ENCODE peak calls at places on chromosome 14, in four cellular contexts. One of them, this sample, is unnamed.

GRCh38 chr14:33555710-33556350 is 395.0 kb downstream of the EGLN3 start:
- DNase-seq in IMR-90: no peak
- DNase-seq in mesendoderm: no peak
- DNase-seq in H1: no peak
- DNase-seq in this sample: no peak

GRCh38 chr14:87133073-87133815 is 859.7 kb downstream of the GALC start:
- DNase-seq in IMR-90: peak; percentile 94
- DNase-seq in mesendoderm: peak; percentile 22
- DNase-seq in H1: no peak
- DNase-seq in this sample: no peak

GRCh38 chr14:82999802-83000201 is 1466.1 kb upstream of the SEL1L start:
- DNase-seq in IMR-90: peak; percentile 22
- DNase-seq in mesendoderm: peak; percentile 42
- DNase-seq in H1: no peak
- DNase-seq in this sample: peak; percentile 26

GRCh38 chr14:73491256-73491976 is 683 bp downstream of the RIOX1 start:
- DNase-seq in mesendoderm: peak; percentile 61
- DNase-seq in H1: peak; percentile 72
- DNase-seq in IMR-90: peak; percentile 64
- DNase-seq in this sample: peak; percentile 62

GRCh38 chr14:26138764-26139445 is 458.9 kb downstream of the NOVA1 start:
- DNase-seq in mesendoderm: no peak
- DNase-seq in H1: no peak
- DNase-seq in IMR-90: no peak
- DNase-seq in this sample: no peak

GRCh38 chr14:64507376-64508156 is 3.0 kb downstream of the ZBTB1 start:
- DNase-seq in mesendoderm: peak; percentile 32
- DNase-seq in H1: no peak
- DNase-seq in IMR-90: peak; percentile 58
- DNase-seq in this sample: no peak

GRCh38 chr14:72722201-72722785 is 171.6 kb downstream of the DPF3 start:
- DNase-seq in H1: no peak
- DNase-seq in IMR-90: no peak
- DNase-seq in mesendoderm: no peak
- DNase-seq in this sample: no peak

GRCh38 chr14:96217381-96217913 is 12.8 kb downstream of the BDKRB2 start:
- DNase-seq in H1: no peak
- DNase-seq in mesendoderm: no peak
- DNase-seq in IMR-90: no peak
- DNase-seq in this sample: no peak

GRCh38 chr14:22554706-22555572 is 34.1 kb downstream of the DAD1 start:
- DNase-seq in mesendoderm: no peak
- DNase-seq in H1: no peak
- DNase-seq in IMR-90: no peak
- DNase-seq in this sample: no peak

GRCh38 chr14:20799444-20799843 is 3.2 kb downstream of the RNASE1 start:
- DNase-seq in mesendoderm: no peak
- DNase-seq in IMR-90: no peak
- DNase-seq in H1: no peak
- DNase-seq in this sample: no peak

GRCh38 chr14:97177016-97177415 is 379.8 kb downstream of the VRK1 start:
- DNase-seq in mesendoderm: peak; percentile 54
- DNase-seq in IMR-90: no peak
- DNase-seq in H1: no peak
- DNase-seq in this sample: peak; percentile 44

GRCh38 chr14:32039401-32039800 is 37.7 kb upstream of the ARHGAP5 start:
- DNase-seq in IMR-90: no peak
- DNase-seq in mesendoderm: no peak
- DNase-seq in H1: no peak
- DNase-seq in this sample: no peak

GRCh38 chr14:69901113-69901951 is 22.1 kb downstream of the SMOC1 start:
- DNase-seq in H1: peak; percentile 0
- DNase-seq in mesendoderm: no peak
- DNase-seq in IMR-90: peak; percentile 52
- DNase-seq in this sample: no peak

GRCh38 chr14:103501921-103502669 is 20.5 kb downstream of the CKB start:
- DNase-seq in IMR-90: no peak
- DNase-seq in mesendoderm: no peak
- DNase-seq in H1: no peak
- DNase-seq in this sample: no peak

GRCh38 chr14:31937730-31938346 is 139.3 kb upstream of the ARHGAP5 start:
- DNase-seq in H1: no peak
- DNase-seq in mesendoderm: peak; percentile 92
- DNase-seq in IMR-90: peak; percentile 86
- DNase-seq in this sample: no peak

GRCh38 chr14:78202976-78203375 is 32.8 kb downstream of the NRXN3 start:
- DNase-seq in H1: no peak
- DNase-seq in mesendoderm: peak; percentile 7
- DNase-seq in IMR-90: no peak
- DNase-seq in this sample: no peak

GRCh38 chr14:92647499-92648279 is 100.7 kb downstream of the LGMN start:
- DNase-seq in mesendoderm: no peak
- DNase-seq in H1: no peak
- DNase-seq in IMR-90: peak; percentile 59
- DNase-seq in this sample: no peak

GRCh38 chr14:71089974-71090373 is 182.7 kb downstream of the PCNX1 start:
- DNase-seq in H1: no peak
- DNase-seq in IMR-90: peak; percentile 49
- DNase-seq in mesendoderm: no peak
- DNase-seq in this sample: no peak

GRCh38 chr14:63877594-63877993 is 24.8 kb downstream of the SYNE2 start:
- DNase-seq in mesendoderm: no peak
- DNase-seq in IMR-90: no peak
- DNase-seq in H1: no peak
- DNase-seq in this sample: no peak

GRCh38 chr14:92625213-92625612 is 111.6 kb downstream of the RIN3 start:
- DNase-seq in IMR-90: peak; percentile 96
- DNase-seq in mesendoderm: no peak
- DNase-seq in H1: no peak
- DNase-seq in this sample: no peak

GRCh38 chr14:84237881-84238280 is 1292.1 kb upstream of the FLRT2 start:
- DNase-seq in H1: no peak
- DNase-seq in mesendoderm: no peak
- DNase-seq in IMR-90: peak; percentile 7
- DNase-seq in this sample: no peak

GRCh38 chr14:71716371-71716770 is 215.9 kb upstream of the RGS6 start:
- DNase-seq in H1: no peak
- DNase-seq in mesendoderm: peak; percentile 29
- DNase-seq in IMR-90: peak; percentile 87
- DNase-seq in this sample: no peak

GRCh38 chr14:26370118-26370517 is 227.7 kb downstream of the NOVA1 start:
- DNase-seq in IMR-90: peak; percentile 4
- DNase-seq in mesendoderm: no peak
- DNase-seq in H1: no peak
- DNase-seq in this sample: no peak

GRCh38 chr14:50333010-50333409 is 20.9 kb downstream of the DMAC2L start:
- DNase-seq in mesendoderm: peak; percentile 74
- DNase-seq in H1: no peak
- DNase-seq in IMR-90: peak; percentile 86
- DNase-seq in this sample: no peak

GRCh38 chr14:93688239-93688666 is 100.0 kb downstream of the PRIMA1 start:
- DNase-seq in H1: peak; percentile 66
- DNase-seq in mesendoderm: peak; percentile 96
- DNase-seq in IMR-90: no peak
- DNase-seq in this sample: peak; percentile 84

GRCh38 chr14:91175296-91175695 is 61.4 kb downstream of the DGLUCY start:
- DNase-seq in H1: no peak
- DNase-seq in IMR-90: no peak
- DNase-seq in mesendoderm: no peak
- DNase-seq in this sample: no peak

GRCh38 chr14:81981311-81981675 is 447.6 kb upstream of the SEL1L start:
- DNase-seq in IMR-90: no peak
- DNase-seq in mesendoderm: no peak
- DNase-seq in H1: no peak
- DNase-seq in this sample: no peak

GRCh38 chr14:22252591-22253178 is 336.3 kb downstream of the DAD1 start:
- DNase-seq in IMR-90: peak; percentile 14
- DNase-seq in H1: no peak
- DNase-seq in mesendoderm: no peak
- DNase-seq in this sample: no peak

GRCh38 chr14:99273724-99274345 is 1.8 kb upstream of the BCL11B start:
- DNase-seq in IMR-90: no peak
- DNase-seq in mesendoderm: peak; percentile 73
- DNase-seq in H1: peak; percentile 73
- DNase-seq in this sample: no peak

GRCh38 chr14:26867171-26867757 is 269.4 kb upstream of the NOVA1 start:
- DNase-seq in H1: no peak
- DNase-seq in IMR-90: no peak
- DNase-seq in mesendoderm: peak; percentile 54
- DNase-seq in this sample: no peak

GRCh38 chr14:33019346-33019745 is 80.7 kb downstream of the NPAS3 start:
- DNase-seq in mesendoderm: no peak
- DNase-seq in H1: no peak
- DNase-seq in IMR-90: no peak
- DNase-seq in this sample: no peak

GRCh38 chr14:35154016-35154415 is 31.7 kb downstream of the PRORP start:
- DNase-seq in mesendoderm: no peak
- DNase-seq in IMR-90: no peak
- DNase-seq in H1: no peak
- DNase-seq in this sample: no peak

GRCh38 chr14:36671149-36671548 is 9.5 kb downstream of the PAX9 start:
- DNase-seq in H1: no peak
- DNase-seq in mesendoderm: no peak
- DNase-seq in IMR-90: no peak
- DNase-seq in this sample: no peak

GRCh38 chr14:31690056-31690455 is 128.9 kb downstream of the NUBPL start:
- DNase-seq in H1: no peak
- DNase-seq in mesendoderm: no peak
- DNase-seq in IMR-90: no peak
- DNase-seq in this sample: no peak

GRCh38 chr14:87966816-87967215 is 26.2 kb downstream of the GALC start:
- DNase-seq in IMR-90: peak; percentile 38
- DNase-seq in H1: no peak
- DNase-seq in mesendoderm: no peak
- DNase-seq in this sample: no peak

DNA sequence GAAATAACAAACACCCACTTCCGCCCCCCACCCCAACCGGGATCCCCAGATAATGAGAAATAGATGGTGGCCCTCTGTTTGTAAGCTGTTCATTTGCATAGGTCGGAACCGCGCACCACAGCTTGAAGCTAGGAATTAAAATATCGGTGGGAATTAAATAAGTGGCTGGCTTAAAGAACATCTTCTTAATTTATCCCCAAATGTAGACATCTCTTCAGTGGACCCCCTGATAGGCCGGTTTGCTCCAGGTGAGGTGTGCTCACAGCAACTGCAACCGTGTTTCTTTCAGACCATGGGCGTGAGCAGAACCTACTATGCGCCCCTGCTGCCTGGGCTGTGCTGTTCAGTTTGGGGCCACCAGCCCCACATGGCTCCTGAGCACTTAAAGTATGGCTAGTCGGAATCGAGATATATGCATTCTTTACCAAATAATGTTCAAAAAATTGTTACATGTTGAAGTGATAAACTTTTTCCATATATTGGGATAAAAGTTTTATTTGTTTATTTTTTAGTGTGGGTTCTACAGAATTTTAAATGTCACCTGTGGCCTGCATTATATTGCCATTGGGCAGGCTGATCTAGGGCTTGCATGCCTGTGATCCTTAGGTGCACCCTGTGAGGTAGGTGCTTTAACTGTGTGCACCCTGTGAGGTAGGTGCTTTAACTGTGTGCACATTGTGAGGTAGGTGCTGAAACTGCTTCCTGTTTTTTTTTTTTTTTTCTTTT is 821 bp upstream of the DICER1 start:
- DNase-seq in H1: no peak
- DNase-seq in IMR-90: no peak
- DNase-seq in mesendoderm: peak; percentile 53
- DNase-seq in this sample: peak; percentile 53
- H3K56ac ChIP-seq in H1: peak overlapping the region; percentile 75
- H3K56ac ChIP-seq in IMR-90: peak overlapping the region; percentile 96
- H3K56ac ChIP-seq in mesendoderm: peak overlapping the region; percentile 93
- H3K56ac ChIP-seq in this sample: no peak overlapping the region

DNA sequence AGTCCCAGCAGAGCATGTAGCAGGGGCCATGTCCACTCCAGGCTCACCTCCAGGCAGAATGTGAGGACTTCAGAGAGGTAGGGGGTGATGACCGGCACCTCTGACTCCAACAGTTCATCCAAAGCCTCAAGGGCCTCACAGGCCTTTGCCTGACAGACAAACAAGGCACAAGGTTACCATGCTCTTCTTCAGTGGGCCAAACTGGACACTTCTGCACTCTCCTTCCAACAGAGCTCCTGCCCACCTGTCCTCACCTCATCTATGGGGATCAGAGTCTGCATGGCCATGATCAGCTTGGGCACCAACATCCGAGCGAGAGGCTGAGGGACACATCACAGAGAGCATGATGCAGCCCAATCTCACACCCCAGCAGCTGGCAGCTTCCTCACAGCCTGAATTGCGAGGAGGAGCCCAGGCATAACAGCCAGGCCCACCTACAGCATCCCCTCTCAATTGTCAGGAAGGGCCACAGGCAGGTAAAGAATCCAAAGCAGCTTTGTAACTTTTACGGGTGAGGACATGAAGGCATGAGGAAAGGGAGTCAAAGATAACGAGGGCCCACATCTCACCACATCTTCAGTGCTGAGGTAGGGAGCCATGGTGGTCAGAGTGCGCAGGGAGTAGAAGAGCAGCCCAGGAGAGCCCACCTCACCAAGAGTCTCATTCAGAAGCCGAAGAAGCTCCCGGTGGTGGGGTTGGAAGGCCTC is 1.6 kb downstream of the IPO4 start:
- DNase-seq in mesendoderm: no peak
- DNase-seq in H1: no peak
- DNase-seq in IMR-90: no peak
- DNase-seq in this sample: no peak
- H3K27ac ChIP-seq in mesendoderm: no peak overlapping the region
- H3K27ac ChIP-seq in H1: no peak overlapping the region
- H3K27ac ChIP-seq in IMR-90: no peak overlapping the region
- H3K27ac ChIP-seq in this sample: no peak overlapping the region

DNA sequence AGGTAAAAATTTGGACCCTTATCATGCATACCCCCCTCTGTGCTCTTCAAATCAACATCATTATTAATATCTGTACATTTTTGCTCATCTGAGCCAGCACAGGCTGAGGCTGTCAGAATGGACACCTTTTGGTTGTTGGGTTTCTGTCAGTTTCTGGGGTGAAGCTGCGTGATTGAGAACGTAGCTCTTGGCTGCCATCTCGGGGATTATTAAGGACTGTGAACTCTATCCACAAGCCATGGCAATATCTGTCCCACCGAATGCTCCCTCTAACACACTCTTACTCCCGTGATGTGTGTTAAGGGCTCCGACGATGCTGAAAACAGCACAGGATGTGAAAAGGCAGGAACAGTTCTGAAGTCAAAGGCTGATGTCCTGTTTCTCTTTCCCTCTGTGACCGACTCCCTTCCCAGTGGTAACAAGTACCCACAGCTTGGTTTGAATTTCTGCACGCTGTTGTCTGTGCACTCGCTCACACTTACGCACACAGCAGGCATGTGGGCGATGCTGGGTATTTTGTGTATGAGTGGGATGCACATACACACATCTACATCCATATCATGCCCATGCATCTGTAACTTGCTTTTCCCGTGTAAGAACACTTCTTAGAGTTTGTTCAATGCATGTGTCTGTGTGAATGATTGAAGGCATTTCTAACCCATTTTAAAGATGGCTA is 405.6 kb downstream of the TMEM121 start:
- DNase-seq in mesendoderm: no peak
- DNase-seq in H1: no peak
- DNase-seq in IMR-90: no peak
- DNase-seq in this sample: peak; percentile 5
- H2BK5ac ChIP-seq in mesendoderm: no peak overlapping the region
- H2BK5ac ChIP-seq in H1: no peak overlapping the region
- H2BK5ac ChIP-seq in IMR-90: no peak overlapping the region
- H2BK5ac ChIP-seq in this sample: no peak overlapping the region

GRCh38 chr14:75375983-75376382 is 51.8 kb upstream of the JDP2 start:
- DNase-seq in mesendoderm: no peak
- DNase-seq in IMR-90: no peak
- DNase-seq in H1: no peak
- DNase-seq in this sample: no peak
- H3K56ac ChIP-seq in mesendoderm: no peak overlapping the region
- H3K56ac ChIP-seq in IMR-90: no peak overlapping the region
- H3K56ac ChIP-seq in H1: no peak overlapping the region
- H3K56ac ChIP-seq in this sample: no peak overlapping the region

This sample was measured in H9.